ENCODE peak calls at places on chromosomes 1 and 21, in eight cellular contexts. One of them, this sample, is unnamed.

GRCh38 chr1:151610142-151610541 is 1.7 kb upstream of the SNX27 start:
- DNase-seq in GM12878: no peak
- DNase-seq in HCT116: no peak
- DNase-seq in SK-N-SH: no peak
- DNase-seq in A549: no peak
- DNase-seq in K562: no peak
- DNase-seq in IMR-90: no peak
- DNase-seq in H1: no peak
- DNase-seq in this sample: no peak

GRCh38 chr1:172343246-172344099 is 77.0 kb upstream of the C1orf105 start:
- DNase-seq in K562: no peak
- DNase-seq in IMR-90: peak; percentile 91
- DNase-seq in HCT116: no peak
- DNase-seq in GM12878: no peak
- DNase-seq in H1: no peak
- DNase-seq in SK-N-SH: no peak
- DNase-seq in A549: no peak
- DNase-seq in this sample: no peak

GRCh38 chr1:44645466-44646244 is 28.6 kb downstream of the TMEM53 start:
- DNase-seq in H1: no peak
- DNase-seq in SK-N-SH: no peak
- DNase-seq in A549: no peak
- DNase-seq in GM12878: no peak
- DNase-seq in HCT116: no peak
- DNase-seq in IMR-90: peak; percentile 73
- DNase-seq in K562: no peak
- DNase-seq in this sample: no peak

GRCh38 chr1:186499571-186499970 is 38.7 kb upstream of the PDC start:
- DNase-seq in K562: no peak
- DNase-seq in SK-N-SH: no peak
- DNase-seq in GM12878: no peak
- DNase-seq in IMR-90: no peak
- DNase-seq in H1: no peak
- DNase-seq in A549: no peak
- DNase-seq in HCT116: no peak
- DNase-seq in this sample: no peak

GRCh38 chr1:203076031-203076511 is 9.7 kb downstream of the MYOG start:
- DNase-seq in HCT116: no peak
- DNase-seq in A549: no peak
- DNase-seq in K562: no peak
- DNase-seq in GM12878: no peak
- DNase-seq in IMR-90: no peak
- DNase-seq in H1: peak; percentile 72
- DNase-seq in SK-N-SH: no peak
- DNase-seq in this sample: no peak

GRCh38 chr21:38903578-38904193 is 98.0 kb downstream of the ETS2 start:
- DNase-seq in GM12878: no peak
- DNase-seq in SK-N-SH: no peak
- DNase-seq in IMR-90: no peak
- DNase-seq in H1: no peak
- DNase-seq in A549: no peak
- DNase-seq in K562: no peak
- DNase-seq in HCT116: no peak
- DNase-seq in this sample: no peak

GRCh38 chr1:12458571-12458970 is 159.4 kb downstream of the DHRS3 start:
- DNase-seq in A549: no peak
- DNase-seq in H1: no peak
- DNase-seq in HCT116: no peak
- DNase-seq in K562: no peak
- DNase-seq in GM12878: no peak
- DNase-seq in IMR-90: no peak
- DNase-seq in SK-N-SH: no peak
- DNase-seq in this sample: no peak

GRCh38 chr21:26165331-26165730 is 5.2 kb downstream of the APP start:
- DNase-seq in A549: no peak
- DNase-seq in K562: no peak
- DNase-seq in H1: no peak
- DNase-seq in HCT116: no peak
- DNase-seq in IMR-90: no peak
- DNase-seq in GM12878: no peak
- DNase-seq in SK-N-SH: no peak
- DNase-seq in this sample: no peak

GRCh38 chr21:38476385-38476784 is 21.9 kb downstream of the ERG start:
- DNase-seq in SK-N-SH: no peak
- DNase-seq in GM12878: no peak
- DNase-seq in IMR-90: no peak
- DNase-seq in A549: no peak
- DNase-seq in H1: no peak
- DNase-seq in K562: peak; percentile 34
- DNase-seq in HCT116: no peak
- DNase-seq in this sample: no peak

DNA sequence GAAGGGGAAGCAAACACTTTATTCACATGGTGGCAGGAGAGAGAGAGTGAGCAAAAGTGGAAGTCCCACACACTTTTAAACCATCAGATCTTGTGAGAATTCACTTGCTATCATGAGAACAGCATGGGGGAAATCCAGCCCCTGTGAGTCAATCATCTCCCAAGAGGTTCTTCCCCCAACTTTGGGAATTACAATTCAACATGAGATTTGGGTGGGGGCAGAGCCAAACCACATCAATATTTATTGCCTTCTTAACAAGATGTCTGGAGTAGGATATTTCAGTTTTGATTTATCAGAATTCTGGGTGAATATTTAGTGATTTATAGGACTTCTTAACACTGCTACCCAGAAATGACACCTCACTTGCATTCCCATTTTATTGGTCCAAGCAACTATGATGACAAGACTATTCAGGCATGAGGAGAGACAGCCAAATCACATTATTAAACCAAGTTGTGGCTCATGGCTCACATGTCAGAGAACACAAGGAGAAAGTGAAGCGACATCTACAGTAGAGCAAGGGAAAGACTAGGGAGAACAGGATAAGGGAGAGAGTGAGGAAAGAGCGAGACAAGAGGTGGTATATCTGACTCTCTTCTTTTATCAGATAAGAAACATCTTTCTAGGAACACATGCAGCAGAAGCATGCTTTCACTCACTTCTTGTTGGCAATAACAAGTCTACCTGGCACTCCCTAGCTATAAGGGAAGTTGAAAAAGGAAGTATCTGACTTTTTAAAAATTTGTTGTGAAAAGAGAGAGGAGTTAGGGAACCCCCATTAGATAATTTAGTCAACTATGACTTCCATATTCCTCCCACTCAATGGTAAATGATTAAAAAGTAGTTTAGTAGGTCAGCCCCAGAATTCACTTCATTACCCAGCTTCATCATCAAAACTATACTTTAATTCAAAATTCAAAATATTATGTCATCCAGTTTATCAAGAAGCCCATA is 36.6 kb upstream of the PTPRC start:
- DNase-seq in H1: no peak
- DNase-seq in IMR-90: peak; percentile 17
- DNase-seq in A549: no peak
- DNase-seq in HCT116: no peak
- DNase-seq in SK-N-SH: no peak
- DNase-seq in GM12878: no peak
- DNase-seq in K562: no peak
- DNase-seq in this sample: no peak
- TF ChIP-seq RAD21 in H1: no peak
- TF ChIP-seq RAD21 in IMR-90: no peak
- TF ChIP-seq RAD21 in A549: no peak
- TF ChIP-seq RAD21 in HCT116: no peak
- TF ChIP-seq RAD21 in SK-N-SH: no peak
- TF ChIP-seq RAD21 in GM12878: peak; percentile 15
- TF ChIP-seq RAD21 in K562: peak; percentile 56
- TF ChIP-seq RAD21 in this sample: no peak

GRCh38 chr1:5746611-5747427 is 245.4 kb downstream of the NPHP4 start:
- DNase-seq in HCT116: no peak
- DNase-seq in SK-N-SH: no peak
- DNase-seq in K562: no peak
- DNase-seq in H1: peak; percentile 54
- DNase-seq in A549: no peak
- DNase-seq in IMR-90: no peak
- DNase-seq in GM12878: no peak
- DNase-seq in this sample: no peak
- TF ChIP-seq RAD21 in HCT116: no peak
- TF ChIP-seq RAD21 in SK-N-SH: no peak
- TF ChIP-seq RAD21 in K562: no peak
- TF ChIP-seq RAD21 in H1: no peak
- TF ChIP-seq RAD21 in A549: no peak
- TF ChIP-seq RAD21 in IMR-90: no peak
- TF ChIP-seq RAD21 in GM12878: no peak
- TF ChIP-seq RAD21 in this sample: no peak

DNA sequence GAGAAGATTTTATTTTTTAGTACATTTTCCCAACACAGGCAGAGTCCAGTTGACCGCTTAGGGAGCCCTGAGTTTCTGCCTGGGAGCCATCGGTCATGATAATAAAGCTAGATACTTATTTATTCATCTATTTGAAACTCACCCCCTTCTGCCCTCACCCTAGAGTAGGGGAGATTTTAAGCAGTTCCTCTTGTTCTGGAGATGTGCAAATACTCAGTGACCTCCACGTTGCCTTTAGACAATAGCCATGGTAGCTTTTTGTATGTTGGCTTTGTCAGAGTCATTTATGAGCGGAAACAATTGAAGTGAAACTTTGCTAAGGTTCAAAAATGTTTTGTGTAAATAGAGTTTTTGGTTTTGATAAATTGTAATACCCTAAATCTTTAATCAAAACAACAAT is 45.7 kb upstream of the PLPPR4 start:
- DNase-seq in IMR-90: no peak
- DNase-seq in H1: no peak
- DNase-seq in K562: no peak
- DNase-seq in HCT116: no peak
- DNase-seq in SK-N-SH: no peak
- DNase-seq in GM12878: no peak
- DNase-seq in A549: no peak
- DNase-seq in this sample: no peak
- TF ChIP-seq RAD21 in IMR-90: no peak
- TF ChIP-seq RAD21 in H1: no peak
- TF ChIP-seq RAD21 in K562: no peak
- TF ChIP-seq RAD21 in HCT116: no peak
- TF ChIP-seq RAD21 in SK-N-SH: no peak
- TF ChIP-seq RAD21 in GM12878: no peak
- TF ChIP-seq RAD21 in A549: no peak
- TF ChIP-seq RAD21 in this sample: no peak

DNA sequence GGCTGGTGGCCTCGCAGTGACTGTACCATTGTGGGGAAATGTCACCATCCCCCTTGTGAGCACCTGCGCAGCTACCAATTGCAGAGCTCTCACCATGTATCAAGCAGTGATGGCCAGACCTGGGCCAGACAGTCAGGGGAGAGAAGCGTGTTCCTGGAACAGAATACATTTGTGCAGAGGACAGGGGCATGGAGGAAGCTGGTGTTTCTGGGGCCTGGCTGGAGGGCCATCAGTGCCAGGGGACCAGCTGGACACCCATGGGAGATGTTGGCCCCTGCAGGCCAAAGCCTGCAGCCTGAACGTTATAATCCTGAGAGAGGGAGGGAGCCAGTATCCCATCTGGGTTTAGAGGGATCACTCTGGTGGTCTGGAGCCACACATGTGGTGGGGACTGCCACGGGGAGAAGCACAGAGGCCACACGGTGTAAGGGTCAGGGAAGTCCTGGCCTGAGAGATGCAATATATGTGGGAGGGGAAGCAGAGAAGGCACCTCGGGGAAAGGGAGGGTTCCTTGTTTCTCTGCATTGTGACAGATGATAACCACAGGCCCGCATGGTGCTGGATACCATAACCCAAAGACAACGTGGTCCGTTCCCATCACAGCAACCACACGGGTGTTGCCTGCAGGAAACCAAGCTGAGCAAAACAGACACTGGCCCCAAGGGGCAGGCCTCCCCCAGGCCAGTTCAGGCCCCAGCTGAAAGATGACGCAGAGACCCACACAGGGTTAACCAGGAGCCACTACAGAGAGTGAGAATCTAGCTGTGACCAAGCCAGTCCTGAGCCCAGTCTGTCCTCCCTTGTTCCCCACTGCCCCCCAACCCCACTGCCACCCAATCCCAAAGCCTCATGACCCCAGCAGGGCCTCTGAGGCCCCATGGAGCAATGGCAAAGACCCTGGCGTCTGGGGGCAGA is 101.0 kb downstream of the GLIS1 start:
- DNase-seq in GM12878: no peak
- DNase-seq in K562: no peak
- DNase-seq in H1: no peak
- DNase-seq in A549: no peak
- DNase-seq in SK-N-SH: no peak
- DNase-seq in IMR-90: no peak
- DNase-seq in HCT116: no peak
- DNase-seq in this sample: no peak
- TF ChIP-seq RAD21 in GM12878: no peak
- TF ChIP-seq RAD21 in K562: no peak
- TF ChIP-seq RAD21 in H1: no peak
- TF ChIP-seq RAD21 in A549: no peak
- TF ChIP-seq RAD21 in SK-N-SH: no peak
- TF ChIP-seq RAD21 in IMR-90: no peak
- TF ChIP-seq RAD21 in HCT116: no peak
- TF ChIP-seq RAD21 in this sample: no peak

DNA sequence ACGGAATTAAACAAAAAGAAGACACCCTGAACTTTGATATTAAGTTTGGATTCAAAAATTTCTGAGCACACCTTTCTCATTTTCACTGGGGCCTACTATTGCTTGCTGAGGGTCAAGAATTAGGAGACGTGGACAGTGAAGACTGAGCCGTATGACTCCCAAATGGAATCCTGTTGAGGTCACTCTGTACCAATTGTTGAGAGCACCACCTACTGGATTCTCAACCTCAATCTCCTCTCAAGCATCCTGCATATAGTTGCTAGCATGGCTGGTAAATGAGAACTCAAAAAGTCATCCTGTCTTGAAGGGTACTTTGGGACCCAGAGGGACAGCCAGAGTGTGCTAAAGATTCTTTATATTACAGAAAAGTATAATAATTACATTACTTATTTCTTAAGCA is 20.2 kb upstream of the MTR start:
- DNase-seq in HCT116: peak; percentile 10
- DNase-seq in GM12878: no peak
- DNase-seq in A549: peak; percentile 37
- DNase-seq in H1: no peak
- DNase-seq in IMR-90: peak; percentile 15
- DNase-seq in K562: peak; percentile 33
- DNase-seq in SK-N-SH: peak; percentile 27
- DNase-seq in this sample: peak; percentile 24
- TF ChIP-seq RAD21 in HCT116: peak; percentile 43
- TF ChIP-seq RAD21 in GM12878: no peak
- TF ChIP-seq RAD21 in A549: no peak
- TF ChIP-seq RAD21 in H1: peak; percentile 65
- TF ChIP-seq RAD21 in IMR-90: no peak
- TF ChIP-seq RAD21 in K562: peak; percentile 51
- TF ChIP-seq RAD21 in SK-N-SH: peak; percentile 52
- TF ChIP-seq RAD21 in this sample: no peak

This sample was measured in HepG2.